ENCODE peak calls at places on chromosomes 3 and 15, in eight cellular contexts. One of them, this sample, is unnamed.

GRCh38 chr15:25789616-25790002 is 73.5 kb downstream of the ATP10A start:
- DNase-seq in astrocyte: no peak
- DNase-seq in EH: no peak
- DNase-seq in NK-92 treated with Interleukin-12 subunit alpha and Interleukin-12 subunit beta, amount 100 ng/mL, for 24 hours: no peak
- DNase-seq in activated naive CD8-positive, alpha-beta T cell treated with anti-CD3 and anti-CD28 coated beads for 36 hours: no peak
- DNase-seq in MM.1S: no peak
- DNase-seq in NCI-H345: no peak
- DNase-seq in NCI-H2029: no peak
- DNase-seq in this sample: no peak

GRCh38 chr3:187098925-187099512 is 40.3 kb downstream of the RPL39L start:
- DNase-seq in astrocyte: no peak
- DNase-seq in EH: peak; percentile 20
- DNase-seq in NK-92 treated with Interleukin-12 subunit alpha and Interleukin-12 subunit beta, amount 100 ng/mL, for 24 hours: no peak
- DNase-seq in activated naive CD8-positive, alpha-beta T cell treated with anti-CD3 and anti-CD28 coated beads for 36 hours: no peak
- DNase-seq in MM.1S: no peak
- DNase-seq in NCI-H345: no peak
- DNase-seq in NCI-H2029: no peak
- DNase-seq in this sample: no peak

GRCh38 chr15:34338347-34338746 is 766 bp upstream of the SLC12A6 start:
- DNase-seq in astrocyte: no peak
- DNase-seq in EH: no peak
- DNase-seq in NK-92 treated with Interleukin-12 subunit alpha and Interleukin-12 subunit beta, amount 100 ng/mL, for 24 hours: no peak
- DNase-seq in activated naive CD8-positive, alpha-beta T cell treated with anti-CD3 and anti-CD28 coated beads for 36 hours: no peak
- DNase-seq in MM.1S: no peak
- DNase-seq in NCI-H345: no peak
- DNase-seq in NCI-H2029: no peak
- DNase-seq in this sample: no peak

GRCh38 chr3:123773681-123774431 is 110.3 kb downstream of the MYLK start:
- DNase-seq in astrocyte: peak; percentile 76
- DNase-seq in EH: peak; percentile 95
- DNase-seq in NK-92 treated with Interleukin-12 subunit alpha and Interleukin-12 subunit beta, amount 100 ng/mL, for 24 hours: no peak
- DNase-seq in activated naive CD8-positive, alpha-beta T cell treated with anti-CD3 and anti-CD28 coated beads for 36 hours: no peak
- DNase-seq in MM.1S: no peak
- DNase-seq in NCI-H345: no peak
- DNase-seq in NCI-H2029: no peak
- DNase-seq in this sample: no peak

GRCh38 chr15:56598991-56599390 is 134.1 kb upstream of the MNS1 start:
- DNase-seq in astrocyte: peak; percentile 49
- DNase-seq in EH: peak; percentile 59
- DNase-seq in NK-92 treated with Interleukin-12 subunit alpha and Interleukin-12 subunit beta, amount 100 ng/mL, for 24 hours: no peak
- DNase-seq in activated naive CD8-positive, alpha-beta T cell treated with anti-CD3 and anti-CD28 coated beads for 36 hours: no peak
- DNase-seq in MM.1S: no peak
- DNase-seq in NCI-H345: no peak
- DNase-seq in NCI-H2029: no peak
- DNase-seq in this sample: no peak

GRCh38 chr15:23708332-23708731 is 21.2 kb upstream of the NDN start:
- DNase-seq in astrocyte: no peak
- DNase-seq in EH: no peak
- DNase-seq in NK-92 treated with Interleukin-12 subunit alpha and Interleukin-12 subunit beta, amount 100 ng/mL, for 24 hours: no peak
- DNase-seq in activated naive CD8-positive, alpha-beta T cell treated with anti-CD3 and anti-CD28 coated beads for 36 hours: no peak
- DNase-seq in MM.1S: no peak
- DNase-seq in NCI-H345: no peak
- DNase-seq in NCI-H2029: no peak
- DNase-seq in this sample: no peak

GRCh38 chr3:29591579-29591978 is 310.7 kb downstream of the RBMS3 start:
- DNase-seq in astrocyte: no peak
- DNase-seq in EH: no peak
- DNase-seq in NK-92 treated with Interleukin-12 subunit alpha and Interleukin-12 subunit beta, amount 100 ng/mL, for 24 hours: no peak
- DNase-seq in activated naive CD8-positive, alpha-beta T cell treated with anti-CD3 and anti-CD28 coated beads for 36 hours: no peak
- DNase-seq in MM.1S: no peak
- DNase-seq in NCI-H345: no peak
- DNase-seq in NCI-H2029: no peak
- DNase-seq in this sample: no peak

GRCh38 chr15:58537480-58537879 is 105.7 kb downstream of the LIPC start:
- DNase-seq in astrocyte: no peak
- DNase-seq in EH: no peak
- DNase-seq in NK-92 treated with Interleukin-12 subunit alpha and Interleukin-12 subunit beta, amount 100 ng/mL, for 24 hours: no peak
- DNase-seq in activated naive CD8-positive, alpha-beta T cell treated with anti-CD3 and anti-CD28 coated beads for 36 hours: no peak
- DNase-seq in MM.1S: no peak
- DNase-seq in NCI-H345: no peak
- DNase-seq in NCI-H2029: no peak
- DNase-seq in this sample: no peak

GRCh38 chr3:57627976-57628375 is 30.8 kb upstream of the ARF4 start:
- DNase-seq in astrocyte: no peak
- DNase-seq in EH: no peak
- DNase-seq in NK-92 treated with Interleukin-12 subunit alpha and Interleukin-12 subunit beta, amount 100 ng/mL, for 24 hours: no peak
- DNase-seq in activated naive CD8-positive, alpha-beta T cell treated with anti-CD3 and anti-CD28 coated beads for 36 hours: no peak
- DNase-seq in MM.1S: no peak
- DNase-seq in NCI-H345: no peak
- DNase-seq in NCI-H2029: no peak
- DNase-seq in this sample: no peak

GRCh38 chr3:58077586-58078285 is 69.5 kb downstream of the FLNB start:
- DNase-seq in astrocyte: no peak
- DNase-seq in EH: peak; percentile 57
- DNase-seq in NK-92 treated with Interleukin-12 subunit alpha and Interleukin-12 subunit beta, amount 100 ng/mL, for 24 hours: no peak
- DNase-seq in activated naive CD8-positive, alpha-beta T cell treated with anti-CD3 and anti-CD28 coated beads for 36 hours: no peak
- DNase-seq in MM.1S: no peak
- DNase-seq in NCI-H345: no peak
- DNase-seq in NCI-H2029: no peak
- DNase-seq in this sample: no peak

GRCh38 chr15:77042245-77042644 is 28.7 kb downstream of the TSPAN3 start:
- DNase-seq in astrocyte: no peak
- DNase-seq in EH: no peak
- DNase-seq in NK-92 treated with Interleukin-12 subunit alpha and Interleukin-12 subunit beta, amount 100 ng/mL, for 24 hours: no peak
- DNase-seq in activated naive CD8-positive, alpha-beta T cell treated with anti-CD3 and anti-CD28 coated beads for 36 hours: no peak
- DNase-seq in MM.1S: no peak
- DNase-seq in NCI-H345: no peak
- DNase-seq in NCI-H2029: no peak
- DNase-seq in this sample: no peak

GRCh38 chr3:19645093-19645492 is 288.9 kb downstream of the EFHB start:
- DNase-seq in astrocyte: peak; percentile 5
- DNase-seq in EH: no peak
- DNase-seq in NK-92 treated with Interleukin-12 subunit alpha and Interleukin-12 subunit beta, amount 100 ng/mL, for 24 hours: no peak
- DNase-seq in activated naive CD8-positive, alpha-beta T cell treated with anti-CD3 and anti-CD28 coated beads for 36 hours: no peak
- DNase-seq in MM.1S: peak; percentile 85
- DNase-seq in NCI-H345: no peak
- DNase-seq in NCI-H2029: peak; percentile 10
- DNase-seq in this sample: no peak

GRCh38 chr15:89662893-89663673 is 7.8 kb upstream of the KIF7 start:
- DNase-seq in astrocyte: peak; percentile 88
- DNase-seq in EH: peak; percentile 98
- DNase-seq in NK-92 treated with Interleukin-12 subunit alpha and Interleukin-12 subunit beta, amount 100 ng/mL, for 24 hours: no peak
- DNase-seq in activated naive CD8-positive, alpha-beta T cell treated with anti-CD3 and anti-CD28 coated beads for 36 hours: no peak
- DNase-seq in MM.1S: no peak
- DNase-seq in NCI-H345: no peak
- DNase-seq in NCI-H2029: no peak
- DNase-seq in this sample: no peak

GRCh38 chr3:15976524-15976923 is 178.7 kb upstream of the ANKRD28 start:
- DNase-seq in astrocyte: no peak
- DNase-seq in EH: no peak
- DNase-seq in NK-92 treated with Interleukin-12 subunit alpha and Interleukin-12 subunit beta, amount 100 ng/mL, for 24 hours: no peak
- DNase-seq in activated naive CD8-positive, alpha-beta T cell treated with anti-CD3 and anti-CD28 coated beads for 36 hours: no peak
- DNase-seq in MM.1S: no peak
- DNase-seq in NCI-H345: no peak
- DNase-seq in NCI-H2029: no peak
- DNase-seq in this sample: no peak

GRCh38 chr3:175255698-175256097 is 396.6 kb downstream of the NAALADL2 start:
- DNase-seq in astrocyte: peak; percentile 60
- DNase-seq in EH: peak; percentile 46
- DNase-seq in NK-92 treated with Interleukin-12 subunit alpha and Interleukin-12 subunit beta, amount 100 ng/mL, for 24 hours: no peak
- DNase-seq in activated naive CD8-positive, alpha-beta T cell treated with anti-CD3 and anti-CD28 coated beads for 36 hours: no peak
- DNase-seq in MM.1S: no peak
- DNase-seq in NCI-H345: no peak
- DNase-seq in NCI-H2029: peak; percentile 52
- DNase-seq in this sample: no peak

GRCh38 chr3:74463515-74463914 is 150.9 kb downstream of the CNTN3 start:
- DNase-seq in astrocyte: no peak
- DNase-seq in EH: no peak
- DNase-seq in NK-92 treated with Interleukin-12 subunit alpha and Interleukin-12 subunit beta, amount 100 ng/mL, for 24 hours: no peak
- DNase-seq in activated naive CD8-positive, alpha-beta T cell treated with anti-CD3 and anti-CD28 coated beads for 36 hours: no peak
- DNase-seq in MM.1S: no peak
- DNase-seq in NCI-H345: no peak
- DNase-seq in NCI-H2029: no peak
- DNase-seq in this sample: no peak

GRCh38 chr3:4744405-4745239 is 234.6 kb upstream of the BHLHE40 start:
- DNase-seq in astrocyte: peak; percentile 81
- DNase-seq in EH: peak; percentile 92
- DNase-seq in NK-92 treated with Interleukin-12 subunit alpha and Interleukin-12 subunit beta, amount 100 ng/mL, for 24 hours: no peak
- DNase-seq in activated naive CD8-positive, alpha-beta T cell treated with anti-CD3 and anti-CD28 coated beads for 36 hours: no peak
- DNase-seq in MM.1S: no peak
- DNase-seq in NCI-H345: no peak
- DNase-seq in NCI-H2029: no peak
- DNase-seq in this sample: no peak

GRCh38 chr3:31029756-31030155 is 135.3 kb upstream of the GADL1 start:
- DNase-seq in astrocyte: no peak
- DNase-seq in EH: no peak
- DNase-seq in NK-92 treated with Interleukin-12 subunit alpha and Interleukin-12 subunit beta, amount 100 ng/mL, for 24 hours: no peak
- DNase-seq in activated naive CD8-positive, alpha-beta T cell treated with anti-CD3 and anti-CD28 coated beads for 36 hours: no peak
- DNase-seq in MM.1S: no peak
- DNase-seq in NCI-H345: no peak
- DNase-seq in NCI-H2029: no peak
- DNase-seq in this sample: no peak

GRCh38 chr3:161372321-161373260 is 1.3 kb upstream of the SPTSSB start:
- DNase-seq in astrocyte: no peak
- DNase-seq in EH: peak; percentile 25
- DNase-seq in NK-92 treated with Interleukin-12 subunit alpha and Interleukin-12 subunit beta, amount 100 ng/mL, for 24 hours: no peak
- DNase-seq in activated naive CD8-positive, alpha-beta T cell treated with anti-CD3 and anti-CD28 coated beads for 36 hours: peak; percentile 19
- DNase-seq in MM.1S: no peak
- DNase-seq in NCI-H345: peak; percentile 78
- DNase-seq in NCI-H2029: peak; percentile 17
- DNase-seq in this sample: no peak

GRCh38 chr15:65856821-65857455 is 12.4 kb upstream of the RAB11A start:
- DNase-seq in astrocyte: peak; percentile 23
- DNase-seq in EH: peak; percentile 66
- DNase-seq in NK-92 treated with Interleukin-12 subunit alpha and Interleukin-12 subunit beta, amount 100 ng/mL, for 24 hours: peak; percentile 45
- DNase-seq in activated naive CD8-positive, alpha-beta T cell treated with anti-CD3 and anti-CD28 coated beads for 36 hours: peak; percentile 70
- DNase-seq in MM.1S: peak; percentile 70
- DNase-seq in NCI-H345: peak; percentile 50
- DNase-seq in NCI-H2029: peak; percentile 24
- DNase-seq in this sample: peak; percentile 56

GRCh38 chr3:54999801-55000200 is 71.9 kb upstream of the LRTM1 start:
- DNase-seq in astrocyte: peak; percentile 48
- DNase-seq in EH: no peak
- DNase-seq in NK-92 treated with Interleukin-12 subunit alpha and Interleukin-12 subunit beta, amount 100 ng/mL, for 24 hours: no peak
- DNase-seq in activated naive CD8-positive, alpha-beta T cell treated with anti-CD3 and anti-CD28 coated beads for 36 hours: no peak
- DNase-seq in MM.1S: no peak
- DNase-seq in NCI-H345: no peak
- DNase-seq in NCI-H2029: no peak
- DNase-seq in this sample: no peak

GRCh38 chr3:138559134-138559533 is 34.9 kb downstream of the CEP70 start:
- DNase-seq in astrocyte: no peak
- DNase-seq in EH: no peak
- DNase-seq in NK-92 treated with Interleukin-12 subunit alpha and Interleukin-12 subunit beta, amount 100 ng/mL, for 24 hours: no peak
- DNase-seq in activated naive CD8-positive, alpha-beta T cell treated with anti-CD3 and anti-CD28 coated beads for 36 hours: no peak
- DNase-seq in MM.1S: no peak
- DNase-seq in NCI-H345: no peak
- DNase-seq in NCI-H2029: no peak
- DNase-seq in this sample: no peak